ENCODE peak calls at places on chromosomes 13 and 19, in six cellular contexts. J is K562, Q is H1, S is HCT116, G is HepG2, P is GM12878. L is an unnamed sample. For H3K4me1, the result is how much of the 10 kb centered on the place peaks cover.

GRCh38 chr19:1214862-1215731 is 9.5 kb downstream of the STK11 start:
- DNase-seq in J (no peak), Q (no peak), S (no peak), G (no peak), P (no peak), L (no peak)

GRCh38 chr19:39498262-39499081 is at the start of gene DLL3:
- DNase-seq in J (peak), Q (no peak), S (no peak), G (no peak), P (no peak), L (no peak)

GRCh38 chr13:100089633-100090032 is 740 bp downstream of the PCCA start:
- DNase-seq in J (no peak), Q (no peak), S (no peak), G (no peak), P (no peak), L (no peak)

GRCh38 chr13:51801631-51802099 is 2.3 kb downstream of the DHRS12 start:
- DNase-seq in J (no peak), Q (no peak), S (no peak), G (no peak), P (no peak), L (peak)

GRCh38 chr13:99028890-99029289 is 51.0 kb upstream of the DOCK9 start:
- DNase-seq in J (peak), Q (peak), S (no peak), G (no peak), P (no peak), L (peak)

GRCh38 chr19:1171755-1172352 is 2.2 kb downstream of the SBNO2 start:
- DNase-seq in J (no peak), Q (no peak), S (no peak), G (no peak), P (no peak), L (no peak)

GRCh38 chr13:43124495-43124894 is 101.1 kb downstream of the DNAJC15 start:
- DNase-seq in J (no peak), Q (no peak), S (no peak), G (no peak), P (no peak), L (no peak)

GRCh38 chr19:4232614-4233281 is 3.4 kb downstream of the EBI3 start:
- DNase-seq in J (no peak), Q (no peak), S (no peak), G (no peak), P (no peak), L (no peak)

DNA sequence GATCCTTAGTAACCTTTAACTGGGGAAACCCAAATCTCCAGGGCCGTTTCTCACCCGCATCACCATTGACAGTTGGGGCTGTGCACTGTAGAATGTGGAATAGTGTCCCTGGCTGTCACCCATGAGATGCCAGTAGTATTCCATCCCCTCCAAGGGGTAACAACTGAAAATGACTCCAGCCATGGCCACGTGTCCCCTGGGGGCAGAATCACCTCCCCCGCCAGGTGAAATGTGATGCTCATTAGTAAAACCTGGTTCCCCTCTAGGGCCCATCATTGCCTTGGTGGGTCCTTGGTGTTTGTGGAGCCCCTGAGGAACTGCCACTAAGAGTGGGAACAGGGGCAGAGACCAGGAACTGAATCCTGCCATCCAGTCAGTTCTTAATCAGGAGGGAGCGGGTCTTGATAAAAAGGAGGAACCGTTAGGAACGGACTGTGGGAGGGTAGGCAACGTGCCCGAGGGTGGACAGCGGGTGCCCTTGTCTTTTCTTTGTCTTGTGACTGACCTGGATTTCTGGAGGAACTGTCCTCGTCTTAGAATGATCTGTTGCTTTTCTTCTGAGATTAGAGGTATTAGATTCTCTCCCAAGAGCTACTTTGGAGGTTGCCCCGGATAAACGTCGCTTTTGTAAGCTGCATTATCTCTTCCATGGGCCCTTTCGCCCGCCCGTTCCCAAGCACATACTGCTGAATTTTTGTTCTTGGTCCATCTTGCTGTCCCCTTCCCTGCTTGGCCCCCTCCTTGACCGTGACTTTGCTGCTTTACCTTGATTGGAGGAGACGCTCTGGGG is 3.5 kb downstream of the MYO9B start:
- DNase-seq in J (no peak), Q (no peak), S (no peak), G (no peak), P (no peak), L (no peak)
- H3K4me3 ChIP-seq in J (no peak), Q (no peak), S (peak), G (peak), P (peak), L (no peak)

GRCh38 chr13:108780706-108781105 is 151.3 kb downstream of the MYO16 start:
- DNase-seq in J (no peak), Q (no peak), S (no peak), G (no peak), P (no peak), L (no peak)
- TF ChIP-seq ZNF274 in J (no peak), Q (no peak), S (no peak), G (no peak), P (no peak), L (no peak)

DNA sequence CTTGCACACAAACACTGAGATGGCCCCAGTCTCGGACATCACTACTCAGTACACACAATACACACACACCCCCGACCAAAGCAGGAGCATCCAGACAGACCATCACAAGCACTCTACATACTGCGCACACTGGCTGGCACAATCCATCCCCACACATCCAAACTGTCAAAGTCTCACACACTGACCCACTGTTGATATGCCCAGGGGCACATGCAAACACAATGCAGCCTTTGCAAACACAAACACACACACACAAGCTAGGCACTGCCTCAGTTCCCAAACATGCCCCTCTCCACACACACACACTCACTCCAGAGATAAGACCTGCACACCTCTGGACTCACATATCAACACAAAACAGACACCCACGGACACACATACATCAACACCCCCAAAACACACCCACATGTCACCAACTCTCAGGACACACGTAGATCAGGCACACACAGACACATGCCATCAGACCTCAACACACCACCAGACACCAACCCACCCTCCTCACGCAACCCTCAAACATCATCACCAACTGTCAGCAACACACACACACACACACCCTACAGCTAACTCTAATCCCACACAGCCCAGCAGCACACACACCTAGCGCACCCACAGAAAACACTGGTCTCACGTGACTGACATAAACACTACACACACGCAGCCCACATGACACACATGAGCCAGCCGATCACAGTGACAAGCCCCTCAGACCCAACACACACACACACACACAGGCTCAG is 1.9 kb downstream of the BBC3 start:
- DNase-seq in J (peak), Q (no peak), S (no peak), G (peak), P (no peak), L (no peak)
- H3K4me1 ChIP-seq in J (half or more), Q (under half), S (under half), G (under half), P (under half), L (under half)

GRCh38 chr13:94795292-94795691 is 82.9 kb upstream of the SOX21 start:
- DNase-seq in J (no peak), Q (no peak), S (no peak), G (no peak), P (no peak), L (no peak)

GRCh38 chr13:94800423-94800822 is 88.1 kb upstream of the SOX21 start:
- DNase-seq in J (no peak), Q (no peak), S (no peak), G (no peak), P (no peak), L (no peak)

GRCh38 chr13:94799330-94799729 is 87.0 kb upstream of the SOX21 start:
- DNase-seq in J (no peak), Q (no peak), S (no peak), G (no peak), P (no peak), L (no peak)

GRCh38 chr13:94798738-94799137 is 86.4 kb upstream of the SOX21 start:
- DNase-seq in J (no peak), Q (no peak), S (no peak), G (no peak), P (no peak), L (no peak)
- H3K4me3 ChIP-seq in J (no peak), Q (no peak), S (no peak), G (no peak), P (no peak), L (no peak)

DNA sequence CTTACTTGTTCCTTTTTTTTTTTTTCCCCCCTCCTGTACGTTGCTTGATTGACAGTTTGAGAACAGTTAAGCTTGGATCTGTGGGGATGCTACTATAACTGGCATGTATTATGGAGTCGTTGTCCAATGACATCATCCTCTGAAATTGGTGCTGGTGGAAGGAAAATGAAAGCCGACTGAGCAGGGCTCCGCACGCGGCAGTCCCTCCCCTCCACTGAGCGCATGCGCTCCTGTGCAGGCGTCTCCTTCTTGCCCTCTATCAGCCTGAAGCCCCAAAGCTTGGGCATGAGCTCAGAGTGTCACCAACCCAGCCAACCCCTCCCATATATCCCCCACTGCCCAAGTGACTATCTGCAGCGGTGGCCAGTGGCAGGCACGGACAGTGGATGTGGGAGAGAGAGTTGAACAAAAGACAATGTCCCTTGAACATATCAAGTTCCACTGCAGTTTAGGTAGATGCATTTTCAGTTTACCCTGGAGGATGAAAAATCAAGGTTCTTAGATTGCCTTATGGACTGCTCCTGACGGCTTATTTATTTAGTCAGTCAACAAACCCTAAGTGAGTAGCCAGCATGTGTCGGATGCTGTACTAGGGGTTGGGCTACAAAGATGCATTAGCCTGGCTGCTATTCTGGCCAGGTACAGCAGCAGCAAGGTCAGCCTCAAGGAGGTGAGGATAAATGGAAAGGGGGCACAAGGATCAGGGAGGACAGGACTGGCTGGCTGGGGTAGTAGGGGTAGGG is 20.8 kb downstream of the MBNL2 start:
- DNase-seq in J (no peak), Q (no peak), S (no peak), G (no peak), P (no peak), L (no peak)
- TF ChIP-seq ZNF274 in J (no peak), Q (no peak), S (no peak), G (no peak), P (no peak), L (no peak)

L was measured in NT2/D1.